ENCODE peak calls at places on chromosomes 3 and 15, in nine cellular contexts. H is AG04450, I is midbrain, M is natural killer cell, Q is tibial artery, V is amygdala, D is naive B cell, O is WTC11, B is NCI-H1417. F is an unnamed sample.

GRCh38 chr3:70224337-70224736 is 88.1 kb downstream of the MDFIC2 start:
- DNase-seq in V (no peak), B (peak), Q (no peak), O (no peak), I (no peak), M (no peak), D (no peak), H (no peak), F (no peak)

GRCh38 chr3:184016820-184017671 is 638 bp downstream of the ABCC5 start:
- DNase-seq in V (peak), B (peak), H (no peak), M (no peak), O (peak), D (no peak), I (peak), Q (peak), F (peak)

GRCh38 chr3:58335432-58335947 is 2.8 kb downstream of the PXK start:
- DNase-seq in I (no peak), V (no peak), O (no peak), B (no peak), M (no peak), H (no peak), Q (no peak), D (no peak), F (no peak)

GRCh38 chr15:65020419-65020818 is 9.0 kb downstream of the MTFMT start:
- DNase-seq in O (no peak), H (no peak), V (no peak), M (no peak), Q (no peak), I (no peak), D (no peak), B (no peak), F (no peak)

GRCh38 chr3:177236704-177237103 is 39.4 kb upstream of the TBL1XR1 start:
- DNase-seq in D (no peak), H (no peak), M (no peak), B (no peak), O (no peak), V (no peak), Q (no peak), I (no peak), F (no peak)

GRCh38 chr3:10338164-10338470 is 17.2 kb upstream of the SEC13 start:
- DNase-seq in D (no peak), H (no peak), V (no peak), O (no peak), Q (no peak), M (no peak), I (no peak), B (no peak), F (no peak)

GRCh38 chr3:33139996-33140395 is 26.2 kb downstream of the CRTAP start:
- DNase-seq in V (no peak), B (no peak), H (no peak), D (no peak), I (no peak), O (no peak), Q (no peak), M (no peak), F (peak)

GRCh38 chr15:46080018-46080417 is 445.2 kb downstream of the SQOR start:
- DNase-seq in H (no peak), I (no peak), M (no peak), V (no peak), O (peak), Q (no peak), B (peak), D (no peak), F (no peak)

GRCh38 chr3:52471371-52472238 is 16.2 kb downstream of the NISCH start:
- DNase-seq in D (peak), H (no peak), B (no peak), V (peak), I (peak), Q (peak), M (no peak), O (peak), F (peak)

GRCh38 chr15:99014803-99015676 is 7.4 kb upstream of the PGPEP1L start:
- DNase-seq in V (no peak), D (no peak), H (no peak), O (peak), I (no peak), Q (peak), M (peak), B (peak), F (peak)

GRCh38 chr15:55799287-55800212 is 56.6 kb upstream of the PRTG start:
- DNase-seq in D (no peak), M (no peak), H (no peak), I (no peak), B (peak), O (peak), V (peak), Q (no peak), F (peak)

GRCh38 chr15:66777054-66777453 is 75.0 kb downstream of the SMAD6 start:
- DNase-seq in D (no peak), Q (peak), O (no peak), H (no peak), M (no peak), V (no peak), I (no peak), B (no peak), F (no peak)

GRCh38 chr3:45642731-45643152 is 46.5 kb upstream of the SACM1L start:
- DNase-seq in V (no peak), H (no peak), O (no peak), B (peak), M (no peak), Q (no peak), D (no peak), I (no peak), F (peak)

GRCh38 chr3:149449799-149450198 is 24.7 kb upstream of the TM4SF4 start:
- DNase-seq in O (no peak), H (no peak), D (no peak), M (no peak), V (no peak), I (no peak), B (no peak), Q (no peak), F (no peak)

GRCh38 chr3:13353936-13354542 is 66.1 kb downstream of the NUP210 start:
- DNase-seq in V (no peak), Q (no peak), I (no peak), B (no peak), H (no peak), D (no peak), O (no peak), M (no peak), F (no peak)

GRCh38 chr3:117495620-117496019 is 786.0 kb downstream of the TUSC7 start:
- DNase-seq in H (no peak), M (no peak), Q (no peak), I (no peak), D (no peak), V (no peak), O (no peak), B (no peak), F (no peak)

GRCh38 chr3:188439080-188439479 is 285.1 kb downstream of the LPP start:
- DNase-seq in B (no peak), H (no peak), M (no peak), I (no peak), D (peak), O (no peak), Q (no peak), V (no peak), F (no peak)

GRCh38 chr3:99720985-99721632 is 82.7 kb downstream of the COL8A1 start:
- DNase-seq in Q (peak), H (no peak), O (no peak), D (no peak), I (no peak), B (no peak), M (no peak), V (no peak), F (no peak)

GRCh38 chr3:1183320-1184048 is 90.7 kb downstream of the CNTN6 start:
- DNase-seq in H (no peak), Q (no peak), B (no peak), I (no peak), D (no peak), M (no peak), V (no peak), O (no peak), F (peak)

GRCh38 chr15:98155356-98155755 is 194.9 kb downstream of the ARRDC4 start:
- DNase-seq in I (no peak), D (no peak), B (no peak), V (no peak), Q (no peak), H (no peak), O (no peak), M (no peak), F (peak)